ENCODE peak calls at places on chromosomes 3 and 15, in eight cellular contexts. Q is lung, J is psoas muscle, I is body of pancreas, B is fibroblast of lung, G is tibial nerve, N is HL-60, H is pancreas. O is an unnamed sample.

GRCh38 chr15:63918317-63918672 is 84.5 kb upstream of the HERC1 start:
- DNase-seq in G (no peak), J (no peak), I (no peak), H (no peak), B (no peak), Q (no peak), N (no peak), O (no peak)

GRCh38 chr15:34725565-34725964 is 29.2 kb downstream of the GJD2 start:
- DNase-seq in G (no peak), N (no peak), J (peak), B (peak), Q (no peak), I (no peak), H (no peak), O (no peak)

GRCh38 chr3:188746291-188746783 is 425.4 kb upstream of the TPRG1 start:
- DNase-seq in N (no peak), I (no peak), H (no peak), G (no peak), J (no peak), B (no peak), Q (no peak), O (no peak)

GRCh38 chr3:107810195-107811071 is 280.4 kb downstream of the CD47 start:
- DNase-seq in J (no peak), H (no peak), Q (no peak), I (no peak), N (no peak), G (no peak), B (peak), O (no peak)

GRCh38 chr3:117105650-117106049 is 396.1 kb downstream of the TUSC7 start:
- DNase-seq in J (no peak), Q (no peak), N (no peak), G (no peak), B (peak), I (no peak), H (no peak), O (peak)

GRCh38 chr3:67790043-67790442 is 135.6 kb upstream of the SUCLG2 start:
- DNase-seq in G (no peak), H (no peak), N (peak), J (no peak), Q (no peak), B (peak), I (peak), O (peak)

GRCh38 chr15:63514533-63514943 is 10.1 kb downstream of the USP3 start:
- DNase-seq in G (no peak), N (peak), I (peak), J (no peak), H (no peak), B (peak), Q (no peak), O (peak)

GRCh38 chr3:12935023-12935860 is 93.9 kb upstream of the RPL32 start:
- DNase-seq in H (no peak), N (no peak), G (no peak), Q (no peak), B (peak), I (no peak), J (no peak), O (no peak)

GRCh38 chr3:98574157-98574556 is 19.3 kb downstream of the CPOX start:
- DNase-seq in G (no peak), Q (no peak), B (no peak), N (no peak), I (no peak), J (no peak), H (no peak), O (no peak)

GRCh38 chr3:5426094-5426883 is 238.8 kb downstream of the EDEM1 start:
- DNase-seq in H (peak), G (peak), N (peak), J (peak), B (peak), Q (peak), I (peak), O (no peak)

GRCh38 chr3:2001306-2002108 is 97.2 kb upstream of the CNTN4 start:
- DNase-seq in J (no peak), H (no peak), Q (no peak), B (no peak), N (no peak), G (no peak), I (no peak), O (no peak)

GRCh38 chr15:35068861-35069260 is 16.2 kb downstream of the NANOGP8 start:
- DNase-seq in J (no peak), H (no peak), B (no peak), N (no peak), Q (no peak), I (no peak), G (no peak), O (no peak)

GRCh38 chr15:48330045-48330840 is 986 bp upstream of the DUT start:
- DNase-seq in I (no peak), Q (no peak), H (no peak), G (no peak), B (peak), J (no peak), N (no peak), O (no peak)

GRCh38 chr3:111862974-111863373 is 3.9 kb downstream of the PHLDB2 start:
- DNase-seq in Q (no peak), N (no peak), I (no peak), G (no peak), J (no peak), B (no peak), H (no peak), O (no peak)

GRCh38 chr15:59917504-59918157 is 86.5 kb upstream of the FOXB1 start:
- DNase-seq in G (no peak), B (peak), Q (peak), H (peak), J (peak), I (peak), N (peak), O (no peak)

GRCh38 chr3:144586382-144586781 is 614.8 kb downstream of the DIPK2A start:
- DNase-seq in N (peak), J (no peak), Q (no peak), I (no peak), G (no peak), B (peak), H (no peak), O (peak)

GRCh38 chr3:59101091-59101738 is 51.4 kb upstream of the CFAP20DC start:
- DNase-seq in B (peak), J (no peak), H (no peak), N (no peak), I (no peak), G (no peak), Q (no peak), O (no peak)

GRCh38 chr15:101672298-101672697 is 20.1 kb upstream of the TM2D3 start:
- DNase-seq in B (no peak), I (no peak), G (no peak), H (no peak), Q (no peak), N (no peak), J (no peak), O (no peak)
- TF ChIP-seq CTCF in B (no peak), I (no peak), G (no peak), H (no peak), Q (no peak), N (no peak), J (no peak), O (no peak)

DNA sequence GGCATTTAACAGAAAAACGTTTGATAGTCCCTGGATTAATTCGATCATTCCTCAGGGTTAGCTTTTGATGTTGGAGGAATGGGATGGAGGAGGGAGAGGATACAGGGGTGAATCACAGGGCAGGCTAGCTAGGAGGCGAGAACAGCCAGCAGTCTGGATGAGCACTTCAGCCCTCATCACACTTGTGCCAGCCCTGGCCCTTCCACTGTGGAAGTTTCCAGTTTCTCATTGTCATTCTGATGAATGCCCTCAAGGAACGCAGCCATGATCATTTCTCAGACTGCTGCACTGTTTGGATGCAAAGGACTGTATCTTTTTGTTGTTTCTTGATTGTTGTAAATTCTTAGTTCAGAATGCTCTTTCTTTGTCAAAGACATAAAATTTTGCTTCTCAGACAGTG is 120.9 kb downstream of the PDCD6IP start:
- DNase-seq in B (peak), J (no peak), N (no peak), H (no peak), I (no peak), G (no peak), Q (no peak), O (no peak)
- H3K27ac ChIP-seq in B (no peak), J (no peak), N (no peak), H (no peak), I (no peak), G (no peak), Q (no peak), O (no peak)

GRCh38 chr15:90286678-90287077 is 21.2 kb downstream of the NGRN start:
- DNase-seq in Q (no peak), B (peak), H (no peak), J (no peak), I (no peak), N (peak), G (no peak), O (no peak)
- TF ChIP-seq CTCF in Q (peak), B (peak), H (no peak), J (peak), I (peak), N (peak), G (no peak), O (peak)

DNA sequence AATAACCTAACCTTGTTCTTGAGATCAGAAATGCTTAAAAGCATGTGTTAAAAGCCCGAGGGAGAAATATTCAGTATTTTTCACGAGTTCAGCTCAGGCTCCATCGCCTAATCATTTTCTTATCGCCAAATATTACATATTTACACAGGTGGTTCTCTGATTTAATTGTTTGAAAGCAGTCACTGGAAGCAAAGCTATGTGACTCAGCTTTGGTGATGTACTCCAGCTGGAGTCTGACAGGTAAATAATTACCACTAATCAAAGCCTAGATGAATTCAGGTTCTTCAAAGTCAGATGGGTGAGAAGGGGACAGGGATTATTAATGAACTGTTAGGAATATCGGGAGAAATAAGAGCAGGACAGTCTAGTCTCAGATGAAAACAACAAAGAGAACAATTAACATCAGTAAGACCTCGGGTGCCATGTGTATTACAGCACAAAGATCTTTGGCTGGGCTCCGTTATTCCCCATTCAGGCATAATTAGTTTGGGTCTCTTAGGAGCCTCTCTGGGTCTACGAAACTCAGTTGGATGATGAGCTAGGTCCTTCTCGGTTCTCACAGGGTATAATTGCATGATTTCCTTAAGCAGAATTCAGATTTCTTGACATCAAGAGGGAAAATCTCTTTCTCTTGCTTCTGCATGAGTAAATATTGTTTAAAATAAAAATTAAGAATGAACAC is 331.8 kb upstream of the ADAMTS9 start:
- DNase-seq in G (no peak), Q (no peak), B (peak), H (peak), J (no peak), I (no peak), N (no peak), O (no peak)
- H3K27ac ChIP-seq in G (peak), Q (no peak), B (no peak), H (no peak), J (no peak), I (no peak), N (no peak), O (no peak)

GRCh38 chr3:123725652-123726400 is 141.0 kb upstream of the HACD2 start:
- DNase-seq in H (no peak), Q (no peak), G (no peak), N (no peak), I (no peak), J (no peak), B (no peak), O (no peak)
- TF ChIP-seq CTCF in H (no peak), Q (no peak), G (no peak), N (no peak), I (no peak), J (no peak), B (no peak), O (peak)

GRCh38 chr15:88703533-88703932 is 64.7 kb downstream of the ISG20 start:
- DNase-seq in J (no peak), H (no peak), G (no peak), N (no peak), I (no peak), Q (no peak), B (no peak), O (no peak)

GRCh38 chr15:88708256-88709054 is 69.6 kb downstream of the ISG20 start:
- DNase-seq in N (peak), B (no peak), J (peak), G (no peak), Q (no peak), I (no peak), H (no peak), O (no peak)

GRCh38 chr15:88707766-88708165 is 69.0 kb downstream of the ISG20 start:
- DNase-seq in J (no peak), N (no peak), Q (no peak), B (peak), G (no peak), H (no peak), I (no peak), O (no peak)

GRCh38 chr15:88704791-88705768 is 66.3 kb downstream of the ISG20 start:
- DNase-seq in J (peak), N (no peak), G (peak), H (no peak), I (no peak), B (peak), Q (no peak), O (no peak)

GRCh38 chr15:88705769-88706165 is 67.0 kb downstream of the ISG20 start:
- DNase-seq in G (no peak), I (no peak), H (no peak), B (no peak), J (no peak), Q (no peak), N (no peak), O (no peak)
- H3K27ac ChIP-seq in G (peak), I (no peak), H (no peak), B (no peak), J (no peak), Q (no peak), N (no peak), O (no peak)

GRCh38 chr3:25537476-25537875 is 109.4 kb downstream of the RARB start:
- DNase-seq in G (no peak), J (no peak), H (no peak), B (no peak), N (no peak), Q (no peak), I (no peak), O (no peak)

GRCh38 chr3:25536668-25537331 is 108.7 kb downstream of the RARB start:
- DNase-seq in G (no peak), B (no peak), N (no peak), Q (no peak), H (no peak), I (no peak), J (no peak), O (no peak)

GRCh38 chr3:25534007-25534406 is 105.9 kb downstream of the RARB start:
- DNase-seq in H (no peak), J (no peak), N (no peak), B (no peak), I (no peak), G (no peak), Q (no peak), O (no peak)

GRCh38 chr3:25533365-25533764 is 105.3 kb downstream of the RARB start:
- DNase-seq in I (no peak), J (no peak), B (no peak), H (no peak), N (no peak), G (no peak), Q (no peak), O (no peak)

GRCh38 chr3:25532763-25533162 is 104.7 kb downstream of the RARB start:
- DNase-seq in G (no peak), H (no peak), Q (no peak), I (no peak), J (no peak), B (no peak), N (peak), O (no peak)
- TF ChIP-seq CTCF in G (no peak), H (no peak), Q (no peak), I (peak), J (peak), B (peak), N (peak), O (peak)

GRCh38 chr3:46429671-46430070 is 22.6 kb downstream of the CCRL2 start:
- DNase-seq in H (no peak), N (no peak), G (no peak), J (no peak), I (no peak), B (no peak), Q (no peak), O (no peak)

GRCh38 chr3:46433841-46434240 is 26.8 kb downstream of the CCRL2 start:
- DNase-seq in I (no peak), H (no peak), N (no peak), Q (no peak), B (no peak), J (no peak), G (no peak), O (no peak)

GRCh38 chr3:46423588-46423987 is 16.5 kb downstream of the CCRL2 start:
- DNase-seq in N (no peak), J (no peak), B (peak), G (no peak), Q (no peak), H (no peak), I (no peak), O (no peak)

GRCh38 chr3:46427929-46428833 is 21.1 kb downstream of the CCRL2 start:
- DNase-seq in I (no peak), J (no peak), N (no peak), H (no peak), B (no peak), G (no peak), Q (no peak), O (no peak)

GRCh38 chr3:46429250-46429649 is 22.2 kb downstream of the CCRL2 start:
- DNase-seq in J (no peak), B (no peak), Q (no peak), N (no peak), H (no peak), G (no peak), I (no peak), O (no peak)
- H3K27ac ChIP-seq in J (no peak), B (no peak), Q (no peak), N (no peak), H (no peak), G (no peak), I (no peak), O (no peak)

DNA sequence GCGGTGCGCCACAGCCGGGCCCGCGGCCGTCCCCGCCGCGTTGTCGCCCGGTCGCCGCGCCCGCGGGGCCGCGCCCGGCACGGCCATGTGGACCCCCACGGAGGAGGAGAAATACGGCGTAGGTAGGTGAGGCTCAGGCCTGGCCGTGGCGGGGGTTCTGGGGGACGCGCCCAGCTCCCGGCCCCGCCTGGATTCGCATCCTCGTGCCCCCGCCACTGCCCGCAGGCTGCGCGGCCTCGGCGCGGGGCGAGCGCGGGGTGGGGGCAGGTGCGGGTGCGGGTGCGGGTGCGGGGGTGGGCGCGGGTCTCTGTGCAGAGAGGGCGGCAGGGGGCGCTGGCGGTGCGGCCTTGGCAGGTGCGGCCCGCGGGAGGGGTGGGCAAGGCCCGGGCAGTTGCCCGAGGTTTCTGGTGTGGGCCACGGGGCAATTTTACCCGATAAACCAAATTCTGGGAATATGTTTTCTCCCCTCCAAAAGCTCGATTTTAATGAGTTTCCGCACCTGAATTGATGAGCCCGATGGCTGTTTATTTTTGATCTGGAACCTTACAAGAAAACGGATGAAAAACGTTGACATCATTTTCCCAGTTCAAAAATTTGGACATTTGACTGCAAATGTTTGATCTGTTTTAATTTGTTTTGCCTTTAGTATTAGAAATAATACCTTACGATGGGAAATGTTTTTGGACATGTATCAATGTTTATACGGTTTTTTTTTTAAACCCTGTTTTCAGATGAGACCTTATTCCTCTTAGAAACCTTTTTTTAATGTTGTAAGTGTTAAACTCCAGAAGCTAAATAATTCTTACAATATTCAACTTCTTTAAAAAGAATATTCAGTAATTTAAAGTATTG is 678 bp downstream of the DOCK3 start:
- DNase-seq in H (peak), G (no peak), N (no peak), I (peak), Q (no peak), J (peak), B (no peak), O (no peak)
- TF ChIP-seq CTCF in H (no peak), G (no peak), N (no peak), I (no peak), Q (no peak), J (peak), B (peak), O (peak)